ENCODE peak calls at places on chromosomes 2 and 18, in six cellular contexts. M is CD8-positive, alpha-beta T cell; X is endothelial cell of umbilical vein; J is psoas muscle; H is DND-41; W is GM23248. L is an unnamed sample. For H3K4me1 and H3K9me3, the result is how much of the 10 kb centered on the place peaks cover.

GRCh38 chr2:60771508-60771907 is 15.4 kb downstream of the PAPOLG start:
- DNase-seq in M (no peak), X (no peak), J (no peak), H (no peak), W (no peak), L (no peak)

GRCh38 chr2:54680397-54681032 is 42.9 kb upstream of the EML6 start:
- DNase-seq in M (no peak), X (no peak), J (no peak), H (peak), W (peak), L (no peak)

GRCh38 chr18:73136134-73136533 is 268.3 kb upstream of the NETO1 start:
- DNase-seq in M (no peak), X (no peak), J (no peak), H (no peak), W (peak), L (no peak)

GRCh38 chr2:153543639-153544071 is 65.1 kb upstream of the RPRM start:
- DNase-seq in M (no peak), X (no peak), J (no peak), H (no peak), W (no peak), L (no peak)

GRCh38 chr2:237961637-237962036 is 5.2 kb upstream of the UBE2F start:
- DNase-seq in M (no peak), X (no peak), J (no peak), H (no peak), W (no peak), L (no peak)

GRCh38 chr2:54572262-54572635 is 116.1 kb downstream of the SPTBN1 start:
- DNase-seq in M (no peak), X (peak), J (no peak), H (no peak), W (peak), L (no peak)

GRCh38 chr2:236644502-236644911 is 74.9 kb downstream of the ACKR3 start:
- DNase-seq in M (no peak), X (no peak), J (no peak), H (peak), W (no peak), L (no peak)

GRCh38 chr2:24009367-24009679 is 562 bp upstream of the MFSD2B start:
- DNase-seq in M (no peak), X (no peak), J (no peak), H (no peak), W (no peak), L (no peak)

GRCh38 chr2:31065356-31065755 is 72.9 kb downstream of the GALNT14 start:
- DNase-seq in M (no peak), X (no peak), J (no peak), H (no peak), W (no peak), L (no peak)

GRCh38 chr18:75159238-75159518 is 49.8 kb downstream of the PTGR3 start:
- DNase-seq in M (no peak), X (no peak), J (no peak), H (no peak), W (no peak), L (no peak)

GRCh38 chr18:75492897-75493296 is 65.4 kb upstream of the SMIM21 start:
- DNase-seq in M (no peak), X (no peak), J (no peak), H (no peak), W (no peak), L (no peak)

GRCh38 chr2:98912221-98912851 is 23.7 kb downstream of the CRACDL start:
- DNase-seq in M (no peak), X (peak), J (no peak), H (no peak), W (peak), L (peak)

GRCh38 chr2:86519349-86519748 is 43.9 kb downstream of the CHMP3 start:
- DNase-seq in M (no peak), X (no peak), J (no peak), H (no peak), W (no peak), L (no peak)

GRCh38 chr2:139825726-139826125 is 1045.5 kb upstream of the NXPH2 start:
- DNase-seq in M (no peak), X (no peak), J (no peak), H (no peak), W (no peak), L (no peak)

GRCh38 chr2:100235581-100235980 is 86.7 kb downstream of the LONRF2 start:
- DNase-seq in M (no peak), X (no peak), J (no peak), H (no peak), W (no peak), L (no peak)

GRCh38 chr2:36549063-36549662 is 48.8 kb downstream of the FEZ2 start:
- DNase-seq in M (no peak), X (peak), J (no peak), H (no peak), W (no peak), L (no peak)

GRCh38 chr18:62618735-62619134 is 95.9 kb downstream of the ZCCHC2 start:
- DNase-seq in M (no peak), X (no peak), J (no peak), H (no peak), W (no peak), L (no peak)

GRCh38 chr2:231362785-231363184 is 32.7 kb upstream of the B3GNT7 start:
- DNase-seq in M (no peak), X (no peak), J (no peak), H (no peak), W (no peak), L (no peak)

GRCh38 chr18:10015288-10015701 is 101.5 kb downstream of the VAPA start:
- DNase-seq in M (no peak), X (no peak), J (no peak), H (no peak), W (peak), L (no peak)

GRCh38 chr18:10013621-10014543 is 100.1 kb downstream of the VAPA start:
- DNase-seq in M (no peak), X (no peak), J (no peak), H (peak), W (no peak), L (no peak)

GRCh38 chr18:10015941-10016819 is 102.4 kb downstream of the VAPA start:
- DNase-seq in M (no peak), X (peak), J (no peak), H (peak), W (peak), L (no peak)

GRCh38 chr18:10020176-10020575 is 106.4 kb downstream of the VAPA start:
- DNase-seq in M (no peak), X (no peak), J (no peak), H (no peak), W (peak), L (no peak)

GRCh38 chr18:10017048-10017447 is 103.2 kb downstream of the VAPA start:
- DNase-seq in M (no peak), X (no peak), J (no peak), H (no peak), W (peak), L (no peak)
- H3K4me1 ChIP-seq in M (under half), X (under half), J (under half), H (under half), W (under half), L (under half)

GRCh38 chr18:50924372-50924771 is 43.5 kb upstream of the ELAC1 start:
- DNase-seq in M (no peak), X (no peak), J (no peak), H (no peak), W (peak), L (no peak)

GRCh38 chr18:50928551-50928950 is 39.3 kb upstream of the ELAC1 start:
- DNase-seq in M (no peak), X (no peak), J (no peak), H (no peak), W (peak), L (no peak)

GRCh38 chr18:50926521-50926920 is 41.3 kb upstream of the ELAC1 start:
- DNase-seq in M (no peak), X (no peak), J (no peak), H (no peak), W (no peak), L (no peak)
- H3K9me3 ChIP-seq in M (under half), X (under half), J (under half), H (under half), W (under half), L (under half)

GRCh38 chr2:19929226-19929625 is 27.4 kb upstream of the TTC32 start:
- DNase-seq in M (no peak), X (no peak), J (no peak), H (no peak), W (peak), L (no peak)

GRCh38 chr2:19936203-19936602 is 34.4 kb upstream of the TTC32 start:
- DNase-seq in M (no peak), X (no peak), J (no peak), H (no peak), W (no peak), L (no peak)

GRCh38 chr2:19936979-19937378 is 35.2 kb upstream of the TTC32 start:
- DNase-seq in M (no peak), X (no peak), J (no peak), H (no peak), W (no peak), L (no peak)

GRCh38 chr2:19932928-19933327 is 31.1 kb upstream of the TTC32 start:
- DNase-seq in M (no peak), X (peak), J (no peak), H (no peak), W (no peak), L (no peak)

GRCh38 chr2:19933351-19933981 is 31.7 kb upstream of the TTC32 start:
- DNase-seq in M (no peak), X (peak), J (no peak), H (no peak), W (peak), L (no peak)
- H3K4me3 ChIP-seq in M (no peak), X (peak), J (no peak), H (no peak), W (peak), L (no peak)

DNA sequence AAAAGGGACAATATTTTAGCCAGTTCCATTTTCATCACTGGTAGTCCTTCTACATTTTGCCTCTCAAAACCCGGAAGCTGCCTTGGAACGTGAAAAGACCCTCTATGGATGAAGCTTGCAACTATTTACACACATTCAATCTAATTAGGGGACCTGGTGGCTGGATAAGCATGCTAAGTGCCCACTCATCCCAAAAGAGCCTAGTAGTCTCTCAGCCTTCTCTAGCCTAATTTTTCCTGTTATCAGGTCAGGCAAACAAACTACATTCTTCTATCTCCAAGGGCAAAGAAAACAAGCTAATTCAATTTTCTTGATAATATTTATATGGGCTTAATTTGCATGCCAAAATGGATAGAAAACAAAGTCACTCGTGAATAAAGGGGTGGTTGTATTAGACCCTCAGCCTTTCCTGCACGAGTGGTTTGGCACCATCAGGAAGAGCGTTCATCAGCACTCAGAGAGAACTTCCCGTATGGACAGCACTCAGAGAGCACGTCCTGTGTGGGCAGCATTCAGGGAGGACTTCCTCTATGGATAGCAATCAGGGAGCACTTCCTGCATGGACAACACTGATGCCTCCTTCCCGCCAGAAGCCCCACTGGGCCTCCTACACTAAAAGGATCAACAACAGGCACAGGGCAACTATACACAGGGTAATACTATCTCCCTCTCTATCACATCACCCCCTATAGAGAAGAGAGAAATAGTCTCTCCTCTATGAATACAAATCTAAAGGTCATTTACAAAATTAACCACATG is 122.2 kb downstream of the RBMS1 start:
- DNase-seq in M (no peak), X (peak), J (no peak), H (no peak), W (peak), L (no peak)
- H3K4me1 ChIP-seq in M (half or more), X (half or more), J (half or more), H (under half), W (half or more), L (under half)

DNA sequence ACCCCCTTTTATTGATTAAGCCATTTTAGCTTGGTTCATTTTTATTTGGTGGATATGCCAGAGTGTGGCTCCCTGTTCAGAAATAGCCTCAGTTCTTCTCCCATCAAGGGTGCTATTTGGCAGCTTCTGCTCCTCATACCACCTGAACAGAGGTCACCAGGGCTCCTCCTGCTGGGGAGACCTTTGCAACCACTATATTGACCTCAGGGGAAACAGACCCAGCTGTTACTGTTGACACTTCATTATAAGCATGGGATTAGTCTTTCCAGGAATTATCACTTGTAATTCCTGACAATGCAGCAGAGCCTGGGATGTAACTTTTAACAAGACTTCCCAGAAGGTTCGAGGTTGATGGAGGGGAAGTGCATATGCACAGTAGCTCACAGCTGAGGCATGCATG is 239.3 kb upstream of the SPRED2 start:
- DNase-seq in M (no peak), X (no peak), J (no peak), H (no peak), W (no peak), L (no peak)
- H3K9me3 ChIP-seq in M (under half), X (under half), J (under half), H (under half), W (under half), L (under half)

DNA sequence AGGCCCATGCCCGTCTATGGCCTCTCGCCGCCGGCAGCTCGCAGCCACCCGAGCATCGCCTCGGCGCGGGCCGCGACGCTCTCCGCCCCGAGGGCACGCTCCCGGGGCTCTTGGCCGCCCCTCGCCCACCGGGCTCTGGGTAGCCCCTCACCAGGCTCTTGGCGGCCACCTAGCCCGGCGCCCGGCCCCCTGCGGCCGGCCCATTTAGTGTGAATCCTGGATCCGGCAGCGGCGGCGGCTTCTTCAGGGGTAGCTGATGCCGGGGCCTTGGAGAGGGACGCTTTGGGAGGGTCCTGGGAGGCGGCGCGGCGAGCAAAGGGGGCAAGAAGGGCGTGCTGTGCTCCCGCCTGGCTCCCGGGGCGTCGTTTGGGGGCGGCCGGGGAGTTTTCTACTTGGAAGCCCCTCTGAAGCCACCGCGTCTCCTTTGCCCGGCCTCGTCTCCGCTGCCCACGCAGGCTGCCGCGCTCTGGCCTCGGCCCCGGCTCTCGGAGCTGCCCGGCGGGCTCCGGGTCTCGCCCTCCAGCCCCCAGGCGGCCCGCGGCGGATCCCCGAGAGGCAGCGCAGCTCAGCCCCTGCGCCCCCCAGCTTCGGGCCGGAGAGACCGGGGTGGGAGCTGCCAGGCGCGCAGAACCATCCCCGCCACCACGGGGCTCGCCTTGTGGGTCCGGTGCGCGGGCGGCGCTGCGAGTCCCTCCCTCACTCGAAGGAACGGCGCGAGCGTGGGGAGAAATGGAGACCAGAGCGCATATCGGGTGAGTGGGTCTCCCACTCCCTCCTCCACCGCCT is 521 bp downstream of the PIEZO2 start:
- DNase-seq in M (no peak), X (no peak), J (peak), H (no peak), W (peak), L (no peak)
- H3K4me3 ChIP-seq in M (no peak), X (peak), J (peak), H (no peak), W (peak), L (peak)

L was measured in lung.